ENCODE peak calls at places on chromosome 14, in ten cellular contexts. One of them, this sample, is unnamed.

GRCh38 chr14:78448483-78449094 is 278.4 kb downstream of the NRXN3 start:
- DNase-seq in heart right ventricle: peak
- DNase-seq in CD8-positive, alpha-beta T cell: no peak
- DNase-seq in K562: peak
- DNase-seq in uterus: no peak
- DNase-seq in PC-3: peak
- DNase-seq in MM.1S: peak
- DNase-seq in BJ: no peak
- DNase-seq in GM23338: peak
- DNase-seq in transverse colon: peak
- DNase-seq in this sample: peak

GRCh38 chr14:104019029-104019428 is 66.5 kb upstream of the ASPG start:
- DNase-seq in CD8-positive, alpha-beta T cell: no peak
- DNase-seq in PC-3: no peak
- DNase-seq in uterus: no peak
- DNase-seq in K562: no peak
- DNase-seq in GM23338: no peak
- DNase-seq in MM.1S: no peak
- DNase-seq in BJ: no peak
- DNase-seq in transverse colon: no peak
- DNase-seq in heart right ventricle: no peak
- DNase-seq in this sample: no peak

GRCh38 chr14:53999061-53999488 is 42.5 kb upstream of the BMP4 start:
- DNase-seq in heart right ventricle: no peak
- DNase-seq in GM23338: no peak
- DNase-seq in BJ: peak
- DNase-seq in transverse colon: no peak
- DNase-seq in MM.1S: no peak
- DNase-seq in K562: no peak
- DNase-seq in CD8-positive, alpha-beta T cell: no peak
- DNase-seq in uterus: no peak
- DNase-seq in PC-3: no peak
- DNase-seq in this sample: no peak

GRCh38 chr14:72894623-72895378 is 900 bp upstream of the DPF3 start:
- DNase-seq in heart right ventricle: peak
- DNase-seq in MM.1S: no peak
- DNase-seq in K562: peak
- DNase-seq in PC-3: peak
- DNase-seq in BJ: no peak
- DNase-seq in transverse colon: peak
- DNase-seq in uterus: no peak
- DNase-seq in GM23338: peak
- DNase-seq in CD8-positive, alpha-beta T cell: no peak
- DNase-seq in this sample: no peak

GRCh38 chr14:102360388-102360787 is 2.3 kb downstream of the CINP start:
- DNase-seq in GM23338: no peak
- DNase-seq in MM.1S: no peak
- DNase-seq in CD8-positive, alpha-beta T cell: no peak
- DNase-seq in K562: no peak
- DNase-seq in BJ: no peak
- DNase-seq in uterus: no peak
- DNase-seq in heart right ventricle: no peak
- DNase-seq in PC-3: no peak
- DNase-seq in transverse colon: no peak
- DNase-seq in this sample: no peak

GRCh38 chr14:37443461-37443860 is 151.6 kb downstream of the FOXA1 start:
- DNase-seq in MM.1S: no peak
- DNase-seq in GM23338: no peak
- DNase-seq in CD8-positive, alpha-beta T cell: no peak
- DNase-seq in uterus: no peak
- DNase-seq in heart right ventricle: no peak
- DNase-seq in transverse colon: no peak
- DNase-seq in PC-3: no peak
- DNase-seq in BJ: peak
- DNase-seq in K562: no peak
- DNase-seq in this sample: no peak

GRCh38 chr14:91911474-91912032 is 35.9 kb downstream of the FBLN5 start:
- DNase-seq in uterus: no peak
- DNase-seq in K562: peak
- DNase-seq in PC-3: peak
- DNase-seq in transverse colon: peak
- DNase-seq in GM23338: peak
- DNase-seq in MM.1S: peak
- DNase-seq in CD8-positive, alpha-beta T cell: peak
- DNase-seq in BJ: no peak
- DNase-seq in heart right ventricle: no peak
- DNase-seq in this sample: peak

GRCh38 chr14:30608533-30609006 is 13.5 kb upstream of the SCFD1 start:
- DNase-seq in K562: no peak
- DNase-seq in BJ: no peak
- DNase-seq in GM23338: no peak
- DNase-seq in CD8-positive, alpha-beta T cell: no peak
- DNase-seq in uterus: no peak
- DNase-seq in PC-3: peak
- DNase-seq in MM.1S: no peak
- DNase-seq in transverse colon: peak
- DNase-seq in heart right ventricle: no peak
- DNase-seq in this sample: no peak

GRCh38 chr14:92931681-92932447 is 8.9 kb downstream of the CHGA start:
- DNase-seq in heart right ventricle: no peak
- DNase-seq in transverse colon: no peak
- DNase-seq in PC-3: no peak
- DNase-seq in BJ: no peak
- DNase-seq in uterus: no peak
- DNase-seq in GM23338: no peak
- DNase-seq in MM.1S: no peak
- DNase-seq in CD8-positive, alpha-beta T cell: no peak
- DNase-seq in K562: no peak
- DNase-seq in this sample: no peak
- TF ChIP-seq CTCF in heart right ventricle: no peak
- TF ChIP-seq CTCF in transverse colon: no peak
- TF ChIP-seq CTCF in PC-3: no peak
- TF ChIP-seq CTCF in BJ: no peak
- TF ChIP-seq CTCF in uterus: no peak
- TF ChIP-seq CTCF in GM23338: no peak
- TF ChIP-seq CTCF in MM.1S: no peak
- TF ChIP-seq CTCF in CD8-positive, alpha-beta T cell: no peak
- TF ChIP-seq CTCF in K562: no peak
- TF ChIP-seq CTCF in this sample: no peak

GRCh38 chr14:77067632-77068514 is 30.2 kb upstream of the CIPC start:
- DNase-seq in heart right ventricle: peak
- DNase-seq in PC-3: peak
- DNase-seq in transverse colon: peak
- DNase-seq in BJ: no peak
- DNase-seq in uterus: peak
- DNase-seq in GM23338: peak
- DNase-seq in CD8-positive, alpha-beta T cell: peak
- DNase-seq in MM.1S: peak
- DNase-seq in K562: peak
- DNase-seq in this sample: peak
- TF ChIP-seq CTCF in heart right ventricle: peak
- TF ChIP-seq CTCF in PC-3: peak
- TF ChIP-seq CTCF in transverse colon: peak
- TF ChIP-seq CTCF in BJ: peak
- TF ChIP-seq CTCF in uterus: peak
- TF ChIP-seq CTCF in GM23338: peak
- TF ChIP-seq CTCF in CD8-positive, alpha-beta T cell: peak
- TF ChIP-seq CTCF in MM.1S: peak
- TF ChIP-seq CTCF in K562: peak
- TF ChIP-seq CTCF in this sample: peak

DNA sequence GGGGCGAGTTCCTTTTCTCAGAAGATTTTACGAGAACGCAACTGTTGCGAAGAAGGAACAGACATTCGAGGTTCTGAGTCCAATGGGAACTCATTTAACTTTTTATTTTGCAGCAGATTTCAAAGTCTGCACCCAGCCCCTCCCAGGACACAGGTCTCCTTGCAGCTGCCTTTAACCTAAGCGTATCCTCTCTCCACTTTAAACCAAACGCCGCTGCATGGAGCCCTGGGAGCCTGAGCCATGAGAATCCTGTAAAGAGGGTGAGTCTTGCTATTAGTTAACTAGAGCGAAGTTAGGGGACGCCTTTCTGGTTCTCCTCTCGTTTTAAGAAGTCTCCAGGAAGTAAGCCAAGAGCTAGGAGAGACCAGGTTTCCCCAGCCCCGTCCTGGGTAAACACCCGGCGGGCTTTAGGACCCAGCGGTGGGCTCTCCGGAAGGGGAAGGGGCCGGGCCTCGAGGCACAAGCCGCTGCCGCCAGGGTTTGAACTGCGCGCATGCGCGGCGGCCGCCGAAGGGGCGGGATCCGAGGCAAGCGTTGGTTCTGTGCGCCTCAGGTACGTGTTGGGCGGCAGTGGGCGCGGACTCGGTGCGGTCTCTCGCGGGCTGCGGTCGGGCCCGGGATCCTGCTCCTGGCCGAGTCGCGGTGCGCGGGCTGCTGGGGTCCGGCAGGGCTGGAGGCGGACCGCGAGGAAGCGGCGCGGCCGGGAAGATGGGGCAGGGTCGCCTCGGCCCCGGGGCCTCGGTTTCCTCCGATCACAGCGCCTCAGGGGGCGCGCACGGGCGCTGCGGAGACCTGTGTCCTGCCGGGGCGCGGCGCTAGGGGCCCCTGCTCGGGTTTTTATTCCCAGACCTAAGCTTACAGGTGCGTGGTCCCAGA is at the start of gene TDP1:
- DNase-seq in CD8-positive, alpha-beta T cell: peak
- DNase-seq in heart right ventricle: peak
- DNase-seq in GM23338: peak
- DNase-seq in uterus: peak
- DNase-seq in transverse colon: peak
- DNase-seq in PC-3: peak
- DNase-seq in MM.1S: peak
- DNase-seq in BJ: peak
- DNase-seq in K562: peak
- DNase-seq in this sample: peak
- TF ChIP-seq CTCF in CD8-positive, alpha-beta T cell: no peak
- TF ChIP-seq CTCF in heart right ventricle: peak
- TF ChIP-seq CTCF in GM23338: peak
- TF ChIP-seq CTCF in uterus: peak
- TF ChIP-seq CTCF in transverse colon: no peak
- TF ChIP-seq CTCF in PC-3: no peak
- TF ChIP-seq CTCF in MM.1S: no peak
- TF ChIP-seq CTCF in BJ: peak
- TF ChIP-seq CTCF in K562: peak
- TF ChIP-seq CTCF in this sample: no peak

GRCh38 chr14:65377576-65377975 is 35.0 kb upstream of the FUT8 start:
- DNase-seq in heart right ventricle: no peak
- DNase-seq in K562: no peak
- DNase-seq in CD8-positive, alpha-beta T cell: no peak
- DNase-seq in uterus: peak
- DNase-seq in transverse colon: no peak
- DNase-seq in MM.1S: no peak
- DNase-seq in BJ: no peak
- DNase-seq in GM23338: no peak
- DNase-seq in PC-3: no peak
- DNase-seq in this sample: no peak

GRCh38 chr14:65370890-65371289 is 41.6 kb upstream of the FUT8 start:
- DNase-seq in transverse colon: no peak
- DNase-seq in BJ: no peak
- DNase-seq in PC-3: no peak
- DNase-seq in heart right ventricle: no peak
- DNase-seq in uterus: no peak
- DNase-seq in GM23338: peak
- DNase-seq in MM.1S: no peak
- DNase-seq in CD8-positive, alpha-beta T cell: no peak
- DNase-seq in K562: no peak
- DNase-seq in this sample: peak

GRCh38 chr14:65373011-65373670 is 39.4 kb upstream of the FUT8 start:
- DNase-seq in MM.1S: no peak
- DNase-seq in PC-3: peak
- DNase-seq in K562: no peak
- DNase-seq in GM23338: peak
- DNase-seq in heart right ventricle: no peak
- DNase-seq in transverse colon: no peak
- DNase-seq in CD8-positive, alpha-beta T cell: no peak
- DNase-seq in uterus: no peak
- DNase-seq in BJ: no peak
- DNase-seq in this sample: no peak

GRCh38 chr14:65371784-65372183 is 40.7 kb upstream of the FUT8 start:
- DNase-seq in CD8-positive, alpha-beta T cell: no peak
- DNase-seq in PC-3: no peak
- DNase-seq in BJ: no peak
- DNase-seq in heart right ventricle: no peak
- DNase-seq in GM23338: no peak
- DNase-seq in K562: no peak
- DNase-seq in transverse colon: no peak
- DNase-seq in MM.1S: no peak
- DNase-seq in uterus: no peak
- DNase-seq in this sample: peak

DNA sequence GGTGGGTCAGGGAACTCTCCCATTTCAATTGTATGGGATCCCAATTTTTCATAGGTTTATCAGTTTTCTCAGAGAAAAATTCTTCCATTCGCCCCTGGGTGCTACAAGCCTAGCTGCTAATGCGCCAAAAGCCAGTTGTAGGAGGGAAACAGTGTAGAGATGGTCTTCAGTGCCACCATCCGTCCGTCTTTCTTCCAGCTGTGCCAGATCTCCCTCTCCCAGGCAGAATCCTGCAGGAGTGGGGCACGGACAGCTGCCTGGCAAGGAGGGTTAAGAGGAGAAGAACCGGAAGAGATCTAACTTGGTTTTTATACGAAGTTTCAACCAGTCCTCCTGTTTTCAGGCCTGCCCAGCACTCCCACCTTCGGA is 38.9 kb upstream of the FUT8 start:
- DNase-seq in uterus: no peak
- DNase-seq in CD8-positive, alpha-beta T cell: no peak
- DNase-seq in K562: no peak
- DNase-seq in heart right ventricle: no peak
- DNase-seq in PC-3: peak
- DNase-seq in GM23338: no peak
- DNase-seq in transverse colon: no peak
- DNase-seq in MM.1S: no peak
- DNase-seq in BJ: no peak
- DNase-seq in this sample: no peak
- TF ChIP-seq CTCF in uterus: no peak
- TF ChIP-seq CTCF in CD8-positive, alpha-beta T cell: no peak
- TF ChIP-seq CTCF in K562: peak
- TF ChIP-seq CTCF in heart right ventricle: peak
- TF ChIP-seq CTCF in PC-3: peak
- TF ChIP-seq CTCF in GM23338: no peak
- TF ChIP-seq CTCF in transverse colon: no peak
- TF ChIP-seq CTCF in MM.1S: no peak
- TF ChIP-seq CTCF in BJ: no peak
- TF ChIP-seq CTCF in this sample: no peak

GRCh38 chr14:22657861-22658260 is 13.7 kb upstream of the OR6J1 start:
- DNase-seq in PC-3: peak
- DNase-seq in uterus: no peak
- DNase-seq in transverse colon: no peak
- DNase-seq in BJ: no peak
- DNase-seq in CD8-positive, alpha-beta T cell: no peak
- DNase-seq in K562: peak
- DNase-seq in MM.1S: peak
- DNase-seq in GM23338: peak
- DNase-seq in heart right ventricle: no peak
- DNase-seq in this sample: peak
- TF ChIP-seq CTCF in PC-3: peak
- TF ChIP-seq CTCF in uterus: peak
- TF ChIP-seq CTCF in transverse colon: no peak
- TF ChIP-seq CTCF in BJ: peak
- TF ChIP-seq CTCF in CD8-positive, alpha-beta T cell: no peak
- TF ChIP-seq CTCF in K562: peak
- TF ChIP-seq CTCF in MM.1S: peak
- TF ChIP-seq CTCF in GM23338: peak
- TF ChIP-seq CTCF in heart right ventricle: peak
- TF ChIP-seq CTCF in this sample: peak